ENCODE peak calls at places on chromosomes 5 and 9, in ten cellular contexts. One of them, this sample, is unnamed.

GRCh38 chr5:77356740-77357139 is 135.4 kb downstream of the WDR41 start:
- DNase-seq in Karpas-422: no peak
- DNase-seq in GM23248: peak
- DNase-seq in mammary epithelial cell: peak
- DNase-seq in kidney: no peak
- DNase-seq in colonic mucosa: no peak
- DNase-seq in K562: no peak
- DNase-seq in NT2/D1: no peak
- DNase-seq in fibroblast of lung: no peak
- DNase-seq in PC-3: peak
- DNase-seq in this sample: no peak

GRCh38 chr9:137312852-137313325 is 10.8 kb upstream of the NRARP start:
- DNase-seq in K562: no peak
- DNase-seq in kidney: peak
- DNase-seq in GM23248: no peak
- DNase-seq in Karpas-422: no peak
- DNase-seq in mammary epithelial cell: no peak
- DNase-seq in PC-3: no peak
- DNase-seq in NT2/D1: no peak
- DNase-seq in fibroblast of lung: no peak
- DNase-seq in colonic mucosa: no peak
- DNase-seq in this sample: peak

GRCh38 chr5:116448869-116449453 is 125.7 kb downstream of the SEMA6A start:
- DNase-seq in mammary epithelial cell: no peak
- DNase-seq in Karpas-422: no peak
- DNase-seq in K562: no peak
- DNase-seq in fibroblast of lung: no peak
- DNase-seq in NT2/D1: no peak
- DNase-seq in PC-3: no peak
- DNase-seq in colonic mucosa: no peak
- DNase-seq in GM23248: no peak
- DNase-seq in kidney: no peak
- DNase-seq in this sample: no peak

GRCh38 chr5:68320094-68320986 is 104.8 kb downstream of the PIK3R1 start:
- DNase-seq in NT2/D1: no peak
- DNase-seq in K562: peak
- DNase-seq in Karpas-422: no peak
- DNase-seq in PC-3: peak
- DNase-seq in mammary epithelial cell: no peak
- DNase-seq in kidney: no peak
- DNase-seq in GM23248: peak
- DNase-seq in fibroblast of lung: no peak
- DNase-seq in colonic mucosa: peak
- DNase-seq in this sample: no peak

GRCh38 chr9:18800579-18800978 is 232.4 kb downstream of the SAXO1 start:
- DNase-seq in Karpas-422: no peak
- DNase-seq in K562: no peak
- DNase-seq in PC-3: no peak
- DNase-seq in fibroblast of lung: no peak
- DNase-seq in NT2/D1: no peak
- DNase-seq in colonic mucosa: no peak
- DNase-seq in mammary epithelial cell: no peak
- DNase-seq in GM23248: no peak
- DNase-seq in kidney: no peak
- DNase-seq in this sample: no peak

GRCh38 chr9:13688223-13688989 is 408.9 kb upstream of the MPDZ start:
- DNase-seq in Karpas-422: no peak
- DNase-seq in GM23248: no peak
- DNase-seq in colonic mucosa: no peak
- DNase-seq in PC-3: peak
- DNase-seq in mammary epithelial cell: peak
- DNase-seq in fibroblast of lung: no peak
- DNase-seq in kidney: no peak
- DNase-seq in NT2/D1: peak
- DNase-seq in K562: no peak
- DNase-seq in this sample: peak

GRCh38 chr5:177402271-177403043 is 2.0 kb upstream of the PFN3 start:
- DNase-seq in GM23248: peak
- DNase-seq in PC-3: peak
- DNase-seq in NT2/D1: peak
- DNase-seq in mammary epithelial cell: peak
- DNase-seq in K562: no peak
- DNase-seq in kidney: peak
- DNase-seq in Karpas-422: no peak
- DNase-seq in fibroblast of lung: peak
- DNase-seq in colonic mucosa: peak
- DNase-seq in this sample: peak

GRCh38 chr5:135154197-135154596 is 120.2 kb upstream of the PITX1 start:
- DNase-seq in colonic mucosa: no peak
- DNase-seq in PC-3: peak
- DNase-seq in Karpas-422: no peak
- DNase-seq in fibroblast of lung: no peak
- DNase-seq in K562: no peak
- DNase-seq in GM23248: peak
- DNase-seq in kidney: no peak
- DNase-seq in mammary epithelial cell: peak
- DNase-seq in NT2/D1: no peak
- DNase-seq in this sample: no peak

DNA sequence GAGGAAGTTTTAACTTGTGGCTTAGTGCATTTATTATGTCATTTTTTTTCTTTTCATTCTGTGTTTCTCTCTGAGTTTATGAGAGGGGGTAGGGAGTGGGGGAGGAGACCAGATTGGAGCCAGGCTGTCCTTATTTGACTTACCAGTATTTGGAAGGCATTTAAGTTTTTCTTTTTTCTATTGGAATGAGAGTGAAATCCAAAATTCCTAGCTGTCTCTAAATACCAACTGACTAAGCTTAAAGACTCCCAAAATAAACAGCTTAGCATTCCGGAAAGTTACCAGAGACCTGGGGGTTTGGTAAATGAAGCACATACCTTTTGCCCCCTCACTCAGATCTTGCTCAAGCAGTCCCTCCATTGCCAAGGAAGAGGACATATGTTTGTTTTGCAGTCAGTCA is 581.9 kb upstream of the BRINP1 start:
- DNase-seq in GM23248: peak
- DNase-seq in kidney: no peak
- DNase-seq in mammary epithelial cell: no peak
- DNase-seq in K562: no peak
- DNase-seq in fibroblast of lung: peak
- DNase-seq in NT2/D1: no peak
- DNase-seq in Karpas-422: no peak
- DNase-seq in PC-3: no peak
- DNase-seq in colonic mucosa: no peak
- DNase-seq in this sample: no peak
- H3K9ac ChIP-seq in GM23248: peak
- H3K9ac ChIP-seq in kidney: no peak
- H3K9ac ChIP-seq in mammary epithelial cell: no peak
- H3K9ac ChIP-seq in K562: no peak
- H3K9ac ChIP-seq in fibroblast of lung: no peak
- H3K9ac ChIP-seq in NT2/D1: no peak
- H3K9ac ChIP-seq in Karpas-422: no peak
- H3K9ac ChIP-seq in PC-3: no peak
- H3K9ac ChIP-seq in colonic mucosa: no peak
- H3K9ac ChIP-seq in this sample: no peak

GRCh38 chr9:110578896-110579752 is at the start of gene SVEP1:
- DNase-seq in NT2/D1: no peak
- DNase-seq in colonic mucosa: no peak
- DNase-seq in K562: no peak
- DNase-seq in mammary epithelial cell: peak
- DNase-seq in PC-3: no peak
- DNase-seq in kidney: peak
- DNase-seq in fibroblast of lung: peak
- DNase-seq in Karpas-422: no peak
- DNase-seq in GM23248: peak
- DNase-seq in this sample: peak

GRCh38 chr9:110579763-110580255 is 268 bp upstream of the SVEP1 start:
- DNase-seq in fibroblast of lung: peak
- DNase-seq in GM23248: peak
- DNase-seq in mammary epithelial cell: peak
- DNase-seq in K562: no peak
- DNase-seq in colonic mucosa: no peak
- DNase-seq in NT2/D1: no peak
- DNase-seq in Karpas-422: no peak
- DNase-seq in PC-3: no peak
- DNase-seq in kidney: no peak
- DNase-seq in this sample: peak

GRCh38 chr9:110582156-110582555 is 2.6 kb upstream of the SVEP1 start:
- DNase-seq in NT2/D1: no peak
- DNase-seq in mammary epithelial cell: no peak
- DNase-seq in K562: no peak
- DNase-seq in fibroblast of lung: no peak
- DNase-seq in GM23248: peak
- DNase-seq in colonic mucosa: no peak
- DNase-seq in Karpas-422: no peak
- DNase-seq in PC-3: no peak
- DNase-seq in kidney: no peak
- DNase-seq in this sample: peak

GRCh38 chr9:110580850-110581249 is 1.3 kb upstream of the SVEP1 start:
- DNase-seq in Karpas-422: no peak
- DNase-seq in kidney: no peak
- DNase-seq in PC-3: peak
- DNase-seq in NT2/D1: no peak
- DNase-seq in colonic mucosa: no peak
- DNase-seq in K562: no peak
- DNase-seq in fibroblast of lung: peak
- DNase-seq in mammary epithelial cell: peak
- DNase-seq in GM23248: peak
- DNase-seq in this sample: no peak

GRCh38 chr9:110583237-110583636 is 3.7 kb upstream of the SVEP1 start:
- DNase-seq in NT2/D1: no peak
- DNase-seq in kidney: no peak
- DNase-seq in PC-3: peak
- DNase-seq in fibroblast of lung: peak
- DNase-seq in Karpas-422: no peak
- DNase-seq in GM23248: peak
- DNase-seq in mammary epithelial cell: peak
- DNase-seq in colonic mucosa: no peak
- DNase-seq in K562: no peak
- DNase-seq in this sample: no peak
- H3K9ac ChIP-seq in NT2/D1: no peak
- H3K9ac ChIP-seq in kidney: no peak
- H3K9ac ChIP-seq in PC-3: no peak
- H3K9ac ChIP-seq in fibroblast of lung: no peak
- H3K9ac ChIP-seq in Karpas-422: no peak
- H3K9ac ChIP-seq in GM23248: peak
- H3K9ac ChIP-seq in mammary epithelial cell: no peak
- H3K9ac ChIP-seq in colonic mucosa: no peak
- H3K9ac ChIP-seq in K562: no peak
- H3K9ac ChIP-seq in this sample: no peak

GRCh38 chr5:21071421-21071820 is 1083.4 kb upstream of the CDH18 start:
- DNase-seq in K562: no peak
- DNase-seq in fibroblast of lung: no peak
- DNase-seq in kidney: no peak
- DNase-seq in NT2/D1: no peak
- DNase-seq in mammary epithelial cell: no peak
- DNase-seq in PC-3: no peak
- DNase-seq in Karpas-422: no peak
- DNase-seq in colonic mucosa: no peak
- DNase-seq in GM23248: no peak
- DNase-seq in this sample: no peak
- H3K9ac ChIP-seq in K562: no peak
- H3K9ac ChIP-seq in fibroblast of lung: no peak
- H3K9ac ChIP-seq in kidney: no peak
- H3K9ac ChIP-seq in NT2/D1: no peak
- H3K9ac ChIP-seq in mammary epithelial cell: no peak
- H3K9ac ChIP-seq in PC-3: no peak
- H3K9ac ChIP-seq in Karpas-422: no peak
- H3K9ac ChIP-seq in colonic mucosa: no peak
- H3K9ac ChIP-seq in GM23248: no peak
- H3K9ac ChIP-seq in this sample: no peak

GRCh38 chr9:128070874-128071273 is 2.8 kb downstream of the SLC25A25 start:
- DNase-seq in PC-3: no peak
- DNase-seq in mammary epithelial cell: no peak
- DNase-seq in K562: no peak
- DNase-seq in kidney: no peak
- DNase-seq in GM23248: peak
- DNase-seq in Karpas-422: no peak
- DNase-seq in NT2/D1: no peak
- DNase-seq in fibroblast of lung: no peak
- DNase-seq in colonic mucosa: no peak
- DNase-seq in this sample: no peak
- H3K9ac ChIP-seq in PC-3: no peak
- H3K9ac ChIP-seq in mammary epithelial cell: no peak
- H3K9ac ChIP-seq in K562: no peak
- H3K9ac ChIP-seq in kidney: no peak
- H3K9ac ChIP-seq in GM23248: peak
- H3K9ac ChIP-seq in Karpas-422: no peak
- H3K9ac ChIP-seq in NT2/D1: no peak
- H3K9ac ChIP-seq in fibroblast of lung: no peak
- H3K9ac ChIP-seq in colonic mucosa: no peak
- H3K9ac ChIP-seq in this sample: no peak

DNA sequence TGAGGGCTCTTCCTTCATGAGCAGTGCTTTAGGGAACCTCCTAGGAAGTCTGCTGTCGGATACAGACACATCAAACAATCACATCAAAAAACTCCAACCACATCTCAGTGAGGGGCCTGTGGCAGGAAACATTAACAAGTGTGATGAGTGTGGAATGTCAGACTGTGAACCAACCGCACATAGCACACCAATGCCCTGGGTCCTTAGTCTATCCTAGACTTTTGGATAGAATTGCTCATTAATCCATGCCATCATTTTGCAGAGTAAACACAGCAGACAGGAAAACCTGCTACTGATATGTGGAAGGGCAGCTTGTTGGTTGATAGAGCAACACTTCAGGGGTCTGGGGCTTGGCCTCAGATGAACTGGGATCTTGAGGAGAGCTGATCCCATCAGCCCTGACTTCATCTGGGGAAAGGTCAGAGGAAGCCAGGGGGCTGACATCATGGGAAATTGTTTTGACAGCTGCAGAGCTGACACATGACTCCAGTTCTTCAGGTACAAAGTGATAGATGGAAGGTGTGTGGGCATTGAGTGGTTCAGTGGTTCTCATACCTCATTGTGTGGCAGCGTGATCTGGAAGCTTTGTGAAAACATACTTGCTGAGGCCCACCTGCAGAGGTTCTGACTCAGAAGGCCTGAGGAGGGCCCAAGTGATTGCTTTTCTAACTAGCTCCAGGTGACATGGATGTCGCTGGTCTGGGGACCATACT is 193.3 kb downstream of the DIRAS2 start:
- DNase-seq in mammary epithelial cell: no peak
- DNase-seq in NT2/D1: no peak
- DNase-seq in kidney: no peak
- DNase-seq in PC-3: no peak
- DNase-seq in Karpas-422: no peak
- DNase-seq in K562: no peak
- DNase-seq in fibroblast of lung: no peak
- DNase-seq in GM23248: no peak
- DNase-seq in colonic mucosa: no peak
- DNase-seq in this sample: no peak
- H3K9ac ChIP-seq in mammary epithelial cell: no peak
- H3K9ac ChIP-seq in NT2/D1: no peak
- H3K9ac ChIP-seq in kidney: no peak
- H3K9ac ChIP-seq in PC-3: no peak
- H3K9ac ChIP-seq in Karpas-422: no peak
- H3K9ac ChIP-seq in K562: no peak
- H3K9ac ChIP-seq in fibroblast of lung: no peak
- H3K9ac ChIP-seq in GM23248: no peak
- H3K9ac ChIP-seq in colonic mucosa: no peak
- H3K9ac ChIP-seq in this sample: no peak

This sample was measured in neural progenitor cell.